ENCODE peak calls at places on chromosomes 1 and 21, in six cellular contexts. R is tibial artery, V is foreskin fibroblast, S is Peyer's patch, U is PC-3, Z is GM20000. K is an unnamed sample.

GRCh38 chr1:27522148-27522859 is 32.3 kb upstream of the WASF2 start:
- DNase-seq in V (no peak), R (peak), S (peak), Z (no peak), U (peak), K (no peak)

GRCh38 chr1:41238311-41239094 is 3.6 kb downstream of the SCMH1 start:
- DNase-seq in S (no peak), V (peak), R (no peak), U (peak), Z (no peak), K (no peak)

GRCh38 chr1:58283380-58284338 is 262.9 kb downstream of the OMA1 start:
- DNase-seq in Z (no peak), R (no peak), U (no peak), S (no peak), V (peak), K (no peak)

GRCh38 chr1:216847385-216848036 is 124.3 kb upstream of the ESRRG start:
- DNase-seq in Z (no peak), V (peak), S (no peak), U (peak), R (no peak), K (no peak)

GRCh38 chr1:87330201-87330953 is 1.7 kb downstream of the LMO4 start:
- DNase-seq in V (peak), R (peak), U (peak), S (peak), Z (peak), K (no peak)

GRCh38 chr1:107739183-107739582 is 225.8 kb downstream of the VAV3 start:
- DNase-seq in S (peak), R (peak), V (no peak), U (no peak), Z (no peak), K (no peak)

GRCh38 chr1:16172964-16173446 is 17.1 kb upstream of the EPHA2 start:
- DNase-seq in U (peak), V (no peak), Z (no peak), R (no peak), S (no peak), K (peak)

GRCh38 chr21:14875704-14876364 is 189.0 kb downstream of the NRIP1 start:
- DNase-seq in U (no peak), V (peak), S (no peak), Z (peak), R (no peak), K (no peak)

GRCh38 chr1:218460367-218460766 is 115.2 kb downstream of the TGFB2 start:
- DNase-seq in U (peak), R (peak), Z (no peak), V (peak), S (no peak), K (no peak)

DNA sequence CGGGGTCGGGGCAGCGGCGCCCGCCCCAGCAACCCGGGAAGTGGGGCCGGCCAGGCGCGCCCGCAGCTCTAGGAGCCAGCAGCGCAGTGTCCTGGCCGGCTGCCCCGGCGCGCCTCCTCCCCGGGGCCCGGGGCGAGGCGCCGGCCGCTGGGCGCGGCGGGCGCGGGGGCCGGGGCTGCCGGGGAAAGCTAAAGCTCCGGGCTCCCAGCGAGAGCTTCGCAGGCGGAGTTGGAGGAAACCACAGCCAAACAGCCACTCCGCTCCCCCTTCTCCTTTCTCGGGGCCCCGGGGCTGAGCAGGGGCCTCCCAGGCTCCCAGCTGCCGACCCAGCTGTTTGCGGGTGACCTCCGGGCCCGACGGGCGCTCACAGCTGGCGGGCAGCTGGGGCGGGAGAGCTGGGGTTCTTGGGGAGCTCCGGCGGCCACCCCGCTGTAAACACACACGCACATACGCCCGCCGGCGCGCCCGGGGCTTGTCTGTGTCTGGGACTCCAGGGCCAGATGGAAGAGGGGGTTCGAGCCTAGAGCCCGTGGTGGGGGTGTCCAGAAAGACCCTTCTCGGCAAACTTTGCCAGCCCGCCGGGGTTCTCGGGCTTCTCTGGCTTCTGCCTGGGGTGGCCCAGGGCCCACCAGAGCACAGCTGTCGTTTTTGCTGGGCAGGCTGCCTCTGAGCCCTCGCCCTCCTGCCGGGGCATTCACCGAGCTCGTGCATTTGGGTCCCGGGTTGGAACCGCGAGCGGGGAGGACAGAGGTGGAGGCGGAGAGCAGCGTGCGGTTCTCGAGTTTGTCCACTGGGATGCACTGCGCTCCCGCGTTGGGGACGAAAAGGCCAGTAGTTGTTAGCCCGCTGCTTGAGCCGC is 1.5 kb downstream of the AJAP1 start:
- DNase-seq in R (no peak), V (peak), Z (peak), U (peak), S (no peak), K (no peak)
- TF ChIP-seq CTCF in R (peak), V (peak), Z (peak), U (peak), S (peak), K (no peak)

GRCh38 chr1:172468296-172468695 is 24.4 kb upstream of the PIGC start:
- DNase-seq in R (no peak), U (no peak), Z (no peak), V (no peak), S (no peak), K (no peak)

GRCh38 chr1:172466795-172467407 is 23.0 kb upstream of the PIGC start:
- DNase-seq in S (no peak), R (no peak), U (peak), Z (no peak), V (no peak), K (no peak)

GRCh38 chr1:172469717-172470116 is 25.8 kb upstream of the PIGC start:
- DNase-seq in S (no peak), R (no peak), Z (no peak), V (no peak), U (no peak), K (no peak)

GRCh38 chr1:172467446-172467845 is 23.6 kb upstream of the PIGC start:
- DNase-seq in U (peak), S (no peak), V (no peak), R (no peak), Z (no peak), K (no peak)

DNA sequence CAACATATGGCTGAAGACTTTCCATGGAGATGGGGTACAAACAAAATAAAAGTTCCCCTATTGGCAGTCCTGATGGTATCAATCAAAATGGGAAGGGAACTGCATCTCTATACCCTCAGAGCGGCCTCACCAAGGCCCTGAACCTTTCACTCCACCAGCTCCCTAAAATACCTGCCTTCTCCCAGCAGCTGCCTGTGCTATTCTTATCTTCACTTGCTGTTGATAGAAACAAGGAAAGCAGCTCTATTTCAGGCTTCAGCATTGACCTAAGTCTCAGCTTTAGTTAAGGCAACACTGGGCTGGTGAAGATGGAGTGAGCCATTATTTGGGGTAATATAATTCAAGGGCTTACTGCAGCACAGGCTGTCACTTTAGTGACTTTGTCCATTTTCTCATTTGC is 21.7 kb upstream of the PIGC start:
- DNase-seq in V (no peak), Z (no peak), S (no peak), U (no peak), R (no peak), K (no peak)
- TF ChIP-seq CTCF in V (no peak), Z (no peak), S (no peak), U (no peak), R (no peak), K (no peak)

GRCh38 chr1:230306158-230306557 is 120.0 kb downstream of the PGBD5 start:
- DNase-seq in R (no peak), U (no peak), V (no peak), S (peak), Z (no peak), K (no peak)
- TF ChIP-seq CTCF in R (no peak), U (no peak), V (no peak), S (no peak), Z (no peak), K (no peak)

GRCh38 chr1:48216941-48217340 is 5.6 kb upstream of the SLC5A9 start:
- DNase-seq in U (no peak), S (no peak), R (no peak), V (no peak), Z (no peak), K (no peak)
- TF ChIP-seq CTCF in U (peak), S (peak), R (no peak), V (no peak), Z (no peak), K (no peak)

GRCh38 chr1:199553104-199553503 is 474.4 kb upstream of the NR5A2 start:
- DNase-seq in Z (no peak), R (no peak), S (no peak), U (no peak), V (no peak), K (no peak)

GRCh38 chr1:199551967-199552565 is 475.4 kb upstream of the NR5A2 start:
- DNase-seq in V (peak), U (peak), R (no peak), S (no peak), Z (peak), K (no peak)

GRCh38 chr1:199546323-199546722 is 481.2 kb upstream of the NR5A2 start:
- DNase-seq in U (peak), S (no peak), R (no peak), Z (no peak), V (peak), K (no peak)

GRCh38 chr1:199549424-199549823 is 478.1 kb upstream of the NR5A2 start:
- DNase-seq in U (peak), R (no peak), V (no peak), S (no peak), Z (no peak), K (no peak)

GRCh38 chr1:199550384-199551067 is 477.0 kb upstream of the NR5A2 start:
- DNase-seq in V (peak), U (peak), S (no peak), R (no peak), Z (no peak), K (no peak)
- TF ChIP-seq CTCF in V (peak), U (peak), S (no peak), R (no peak), Z (no peak), K (no peak)

DNA sequence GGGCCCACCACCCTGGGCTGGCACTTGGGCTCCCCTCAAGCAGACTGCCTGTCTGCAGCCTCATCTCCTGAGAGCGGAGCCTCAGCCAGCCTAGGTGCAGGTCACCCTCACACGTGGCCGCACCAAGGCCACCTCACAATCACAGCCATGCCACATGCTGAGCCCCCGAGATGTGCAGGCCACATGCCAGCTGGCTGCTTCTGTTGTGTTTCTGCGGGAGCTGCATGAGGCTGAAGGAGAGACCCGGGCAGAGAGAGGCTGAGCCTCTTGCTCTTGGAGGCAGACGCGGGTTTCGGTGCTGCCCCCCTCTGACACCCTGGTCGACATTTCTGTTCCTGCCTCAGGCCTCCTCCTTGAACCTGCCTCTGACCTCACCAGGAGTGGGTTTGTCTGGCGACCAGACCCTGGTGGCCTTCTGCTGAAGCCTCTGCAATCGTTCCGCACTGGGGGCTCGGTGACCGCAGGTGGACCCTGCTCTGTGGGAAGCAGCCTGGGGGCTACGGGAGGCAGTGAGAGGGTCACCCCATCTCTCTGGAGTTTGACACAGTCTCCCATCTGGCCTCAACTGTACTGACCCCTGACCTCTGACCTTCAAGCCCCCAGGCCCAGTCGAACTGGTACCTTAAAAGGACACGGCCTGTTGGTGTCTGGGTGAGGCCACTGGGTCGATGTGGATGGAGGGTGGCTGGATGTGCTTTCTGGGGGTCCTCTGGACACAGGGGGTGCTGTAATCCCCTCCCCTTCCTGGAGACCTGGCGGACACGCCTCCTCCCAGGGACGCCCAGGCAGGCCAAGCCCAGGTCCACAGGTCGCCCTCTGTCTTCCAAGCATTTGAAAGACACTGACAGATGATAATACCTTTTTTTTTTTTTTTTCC is 13.0 kb upstream of the C1orf174 start:
- DNase-seq in V (no peak), U (no peak), S (no peak), Z (no peak), R (no peak), K (no peak)
- TF ChIP-seq CTCF in V (no peak), U (peak), S (no peak), Z (no peak), R (no peak), K (no peak)

DNA sequence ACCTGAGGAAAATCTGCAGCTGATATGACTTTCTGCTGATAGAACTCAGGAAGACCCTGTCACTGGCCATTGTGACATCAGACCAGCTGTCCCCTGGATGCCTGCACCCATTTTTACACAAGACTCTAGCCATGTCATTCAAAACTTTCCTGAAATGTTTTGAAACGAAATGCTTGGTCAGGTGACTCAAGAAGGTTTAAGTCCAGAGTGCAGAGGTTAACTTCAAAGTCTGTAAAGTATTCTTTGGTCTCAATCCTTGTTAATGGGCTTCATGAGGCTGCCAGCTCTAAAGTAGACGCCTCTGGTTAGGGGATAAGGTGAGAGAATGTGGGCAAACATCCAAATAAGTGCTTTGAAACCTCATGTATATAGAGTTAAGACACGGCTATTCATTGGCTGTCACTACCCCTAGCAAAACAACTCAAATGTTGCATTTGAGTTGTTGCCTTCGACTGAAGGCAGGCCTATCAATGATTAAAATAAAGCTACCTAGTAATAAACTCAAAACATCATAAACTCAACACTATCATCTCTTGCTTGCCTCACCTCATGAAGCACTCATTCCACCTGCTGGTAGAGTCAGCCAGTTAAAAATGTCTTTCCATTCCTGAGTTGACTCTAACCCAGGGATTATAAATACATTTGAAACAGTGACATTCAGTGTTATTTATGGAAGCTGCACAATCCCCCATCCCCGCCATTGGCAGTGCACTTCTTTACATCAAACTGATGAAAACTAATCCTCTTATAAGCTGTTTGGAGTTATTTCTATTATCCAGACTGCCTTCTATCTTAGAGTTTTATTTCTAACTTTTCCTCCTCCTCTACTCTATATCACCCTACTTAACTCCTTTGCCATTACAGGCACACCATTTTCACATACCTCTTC is 26.0 kb downstream of the RABIF start:
- DNase-seq in U (no peak), S (no peak), Z (no peak), V (no peak), R (no peak), K (no peak)
- TF ChIP-seq CTCF in U (no peak), S (peak), Z (no peak), V (no peak), R (no peak), K (no peak)

DNA sequence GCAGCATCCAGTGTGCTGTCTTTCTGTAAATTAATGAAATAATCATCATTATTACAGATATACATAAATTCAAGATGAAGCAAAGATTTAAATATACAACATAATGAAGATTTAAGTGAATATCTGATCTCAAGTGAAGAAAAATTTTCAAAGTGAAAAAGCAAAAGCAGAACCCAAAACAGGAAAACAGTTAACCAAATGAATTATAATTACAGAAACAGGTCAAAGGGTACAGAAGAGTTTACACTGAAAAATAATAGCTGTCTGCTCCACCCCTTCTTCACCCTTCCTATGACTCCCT is 44.8 kb upstream of the GTF2B start:
- DNase-seq in S (no peak), Z (no peak), R (no peak), U (no peak), V (no peak), K (no peak)
- TF ChIP-seq CTCF in S (no peak), Z (no peak), R (no peak), U (no peak), V (no peak), K (peak)

GRCh38 chr1:152497273-152497672 is 13.3 kb upstream of the LCE5A start:
- DNase-seq in Z (no peak), V (no peak), S (no peak), U (peak), R (no peak), K (no peak)
- TF ChIP-seq CTCF in Z (peak), V (no peak), S (peak), U (peak), R (no peak), K (peak)

GRCh38 chr1:103273106-103273505 is 164.8 kb upstream of the COL11A1 start:
- DNase-seq in V (no peak), S (no peak), R (no peak), Z (no peak), U (no peak), K (no peak)

GRCh38 chr1:103267271-103267670 is 158.9 kb upstream of the COL11A1 start:
- DNase-seq in Z (no peak), V (peak), S (no peak), U (no peak), R (no peak), K (no peak)

GRCh38 chr1:103265551-103265950 is 157.2 kb upstream of the COL11A1 start:
- DNase-seq in U (no peak), V (peak), R (no peak), Z (no peak), S (no peak), K (no peak)

GRCh38 chr1:103266036-103266435 is 157.7 kb upstream of the COL11A1 start:
- DNase-seq in U (no peak), S (no peak), R (no peak), Z (no peak), V (peak), K (no peak)

DNA sequence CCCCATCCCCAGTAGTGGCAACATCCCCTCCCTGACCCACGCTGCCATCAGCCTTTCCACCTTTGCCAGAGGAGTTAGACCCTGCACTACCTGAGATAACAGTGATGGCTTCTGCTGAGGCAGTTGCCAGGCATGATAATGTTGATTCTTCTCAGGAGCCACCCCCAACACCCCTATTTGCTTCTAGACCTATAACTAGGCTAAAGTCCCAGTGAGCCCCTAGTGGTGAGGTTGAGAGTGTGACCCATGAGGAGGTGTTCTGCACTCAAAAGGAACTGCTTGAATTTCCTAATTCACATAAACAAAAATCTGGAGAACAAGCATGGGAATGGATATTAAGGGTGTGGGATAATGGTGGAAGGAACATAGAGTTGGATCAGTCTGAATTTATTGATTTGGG is 159.6 kb upstream of the COL11A1 start:
- DNase-seq in U (peak), Z (no peak), S (no peak), R (no peak), V (no peak), K (no peak)
- TF ChIP-seq CTCF in U (peak), Z (no peak), S (no peak), R (no peak), V (no peak), K (no peak)

K was measured in CD14-positive monocyte.